ENCODE peak calls at places on chromosomes 7 and 10, in seven cellular contexts. W, P, A, S, M, Y and Q are unnamed samples.

GRCh38 chr7:87810130-87810529 is 66.0 kb downstream of the SLC25A40 start:
- DNase-seq in W (no peak), P (peak), A (no peak), S (no peak), M (no peak), Y (no peak), Q (no peak)

GRCh38 chr7:95553939-95554338 is 42.4 kb downstream of the PDK4 start:
- DNase-seq in W (no peak), P (no peak), A (no peak), S (no peak), M (no peak), Y (no peak), Q (no peak)

GRCh38 chr10:9786101-9786500 is 1231.6 kb upstream of the CELF2 start:
- DNase-seq in W (peak), P (no peak), A (no peak), S (no peak), M (no peak), Y (no peak), Q (peak)

GRCh38 chr7:42475082-42475481 is 238.1 kb upstream of the GLI3 start:
- DNase-seq in W (no peak), P (no peak), A (no peak), S (no peak), M (no peak), Y (no peak), Q (no peak)

GRCh38 chr7:37234928-37235327 is 213.7 kb downstream of the ELMO1 start:
- DNase-seq in W (no peak), P (peak), A (no peak), S (no peak), M (no peak), Y (no peak), Q (peak)

GRCh38 chr7:122261442-122261841 is 43.1 kb downstream of the FEZF1 start:
- DNase-seq in W (no peak), P (no peak), A (no peak), S (no peak), M (no peak), Y (no peak), Q (no peak)

GRCh38 chr10:35011771-35012191 is 78.4 kb downstream of the CUL2 start:
- DNase-seq in W (peak), P (no peak), A (no peak), S (no peak), M (no peak), Y (no peak), Q (no peak)

GRCh38 chr7:100122067-100122466 is 2.6 kb downstream of the CNPY4 start:
- DNase-seq in W (no peak), P (no peak), A (no peak), S (no peak), M (no peak), Y (no peak), Q (no peak)

GRCh38 chr7:55641273-55641691 is 69.0 kb upstream of the VOPP1 start:
- DNase-seq in W (peak), P (peak), A (no peak), S (peak), M (no peak), Y (peak), Q (peak)

GRCh38 chr10:31188792-31189406 is 130.1 kb upstream of the ZEB1 start:
- DNase-seq in W (peak), P (no peak), A (no peak), S (no peak), M (no peak), Y (no peak), Q (peak)

GRCh38 chr10:130771491-130771890 is 540.0 kb downstream of the TCERG1L start:
- DNase-seq in W (no peak), P (peak), A (peak), S (no peak), M (no peak), Y (no peak), Q (no peak)

GRCh38 chr7:46239856-46240255 is 318.8 kb upstream of the IGFBP3 start:
- DNase-seq in W (peak), P (no peak), A (no peak), S (no peak), M (no peak), Y (no peak), Q (peak)

GRCh38 chr10:126247454-126247975 is 140.8 kb downstream of the ADAM12 start:
- DNase-seq in W (peak), P (no peak), A (no peak), S (peak), M (peak), Y (peak), Q (peak)

GRCh38 chr10:118583611-118584010 is 11.8 kb downstream of the PRLHR start:
- DNase-seq in W (no peak), P (no peak), A (no peak), S (no peak), M (no peak), Y (no peak), Q (peak)

GRCh38 chr7:70316745-70317144 is 718.5 kb downstream of the AUTS2 start:
- DNase-seq in W (no peak), P (no peak), A (no peak), S (no peak), M (no peak), Y (no peak), Q (no peak)

GRCh38 chr7:94045566-94045965 is 41.4 kb upstream of the BET1 start:
- DNase-seq in W (no peak), P (no peak), A (no peak), S (no peak), M (no peak), Y (no peak), Q (no peak)

GRCh38 chr7:120743128-120743527 is 114.8 kb downstream of the TSPAN12 start:
- DNase-seq in W (no peak), P (no peak), A (no peak), S (no peak), M (no peak), Y (no peak), Q (no peak)

GRCh38 chr10:112235141-112235540 is 48.1 kb upstream of the TECTB start:
- DNase-seq in W (no peak), P (no peak), A (no peak), S (no peak), M (no peak), Y (no peak), Q (no peak)

GRCh38 chr10:84706431-84706830 is 378.0 kb downstream of the CCSER2 start:
- DNase-seq in W (no peak), P (no peak), A (no peak), S (no peak), M (no peak), Y (no peak), Q (no peak)

GRCh38 chr7:129110575-129111376 is 33.7 kb upstream of the TSPAN33 start:
- DNase-seq in W (no peak), P (peak), A (no peak), S (peak), M (no peak), Y (no peak), Q (no peak)

GRCh38 chr7:88073625-88074024 is 139.6 kb downstream of the ADAM22 start:
- DNase-seq in W (no peak), P (no peak), A (no peak), S (no peak), M (no peak), Y (no peak), Q (no peak)

GRCh38 chr7:5070206-5070605 is 24.5 kb downstream of the RBAK start:
- DNase-seq in W (no peak), P (no peak), A (no peak), S (no peak), M (no peak), Y (no peak), Q (no peak)

GRCh38 chr7:102410918-102411317 is 14.8 kb downstream of the PRKRIP1 start:
- DNase-seq in W (no peak), P (no peak), A (no peak), S (no peak), M (no peak), Y (no peak), Q (no peak)

GRCh38 chr10:69088801-69089501 is 1.0 kb downstream of the SRGN start:
- DNase-seq in W (peak), P (no peak), A (no peak), S (no peak), M (no peak), Y (no peak), Q (no peak)

GRCh38 chr10:11895108-11895466 is 71.9 kb downstream of the PROSER2 start:
- DNase-seq in W (no peak), P (no peak), A (no peak), S (no peak), M (no peak), Y (no peak), Q (no peak)

GRCh38 chr10:119022846-119023552 is 6.5 kb upstream of the NANOS1 start:
- DNase-seq in W (peak), P (no peak), A (no peak), S (no peak), M (no peak), Y (no peak), Q (peak)

GRCh38 chr10:35639651-35640311 is 2.3 kb downstream of the FZD8 start:
- DNase-seq in W (peak), P (peak), A (peak), S (peak), M (no peak), Y (no peak), Q (no peak)

GRCh38 chr10:79229830-79230562 is 117.3 kb upstream of the PPIF start:
- DNase-seq in W (peak), P (peak), A (no peak), S (no peak), M (no peak), Y (no peak), Q (no peak)

GRCh38 chr10:45470098-45471012 is 96.3 kb downstream of the ALOX5 start:
- DNase-seq in W (peak), P (no peak), A (no peak), S (no peak), M (no peak), Y (no peak), Q (no peak)

GRCh38 chr10:119314061-119314460 is 106.7 kb downstream of the GRK5 start:
- DNase-seq in W (no peak), P (no peak), A (no peak), S (no peak), M (no peak), Y (no peak), Q (no peak)

GRCh38 chr7:3461923-3462322 is 160.9 kb downstream of the SDK1 start:
- DNase-seq in W (no peak), P (no peak), A (no peak), S (no peak), M (no peak), Y (no peak), Q (no peak)

GRCh38 chr10:133544506-133544905 is 17.3 kb downstream of the CYP2E1 start:
- DNase-seq in W (no peak), P (no peak), A (no peak), S (no peak), M (no peak), Y (no peak), Q (no peak)

GRCh38 chr7:23685770-23686169 is 5.8 kb downstream of the FAM221A start:
- DNase-seq in W (peak), P (no peak), A (no peak), S (no peak), M (no peak), Y (no peak), Q (no peak)

GRCh38 chr7:23680417-23681405 is 712 bp downstream of the FAM221A start:
- DNase-seq in W (peak), P (peak), A (peak), S (peak), M (no peak), Y (peak), Q (peak)

GRCh38 chr7:23679898-23680416 is at the start of gene FAM221A:
- DNase-seq in W (peak), P (peak), A (peak), S (peak), M (peak), Y (peak), Q (peak)
- H3K4me3 ChIP-seq in W (peak), P (peak), A (peak), S (peak), M (peak), Y (peak), Q (peak)

GRCh38 chr7:132250480-132251326 is 325.6 kb downstream of the PLXNA4 start:
- DNase-seq in W (no peak), P (peak), A (no peak), S (no peak), M (no peak), Y (no peak), Q (no peak)

GRCh38 chr7:132248841-132249590 is 327.3 kb downstream of the PLXNA4 start:
- DNase-seq in W (no peak), P (no peak), A (no peak), S (no peak), M (no peak), Y (no peak), Q (no peak)

GRCh38 chr7:132251327-132251659 is 325.0 kb downstream of the PLXNA4 start:
- DNase-seq in W (no peak), P (peak), A (peak), S (no peak), M (peak), Y (no peak), Q (no peak)

GRCh38 chr7:132247995-132248618 is 328.2 kb downstream of the PLXNA4 start:
- DNase-seq in W (no peak), P (no peak), A (no peak), S (no peak), M (no peak), Y (no peak), Q (no peak)

DNA sequence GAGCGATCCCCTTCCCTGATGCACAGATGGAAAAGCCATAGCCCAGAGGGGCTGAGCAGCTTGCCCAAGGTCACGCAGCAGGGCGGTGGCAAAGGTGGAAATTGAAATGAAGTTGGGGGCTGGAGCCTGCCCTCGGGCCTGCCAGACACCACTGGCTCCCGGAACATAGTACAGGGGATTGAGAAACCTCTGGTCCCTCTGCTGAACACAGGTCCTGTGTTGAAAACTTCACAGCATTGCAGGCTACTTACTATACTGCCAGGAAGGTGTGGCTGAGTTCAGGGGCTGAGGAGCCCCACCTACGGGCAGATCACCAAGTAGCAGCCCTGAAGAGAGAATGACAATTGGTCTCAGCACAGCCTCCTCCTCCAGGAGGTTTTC is 326.7 kb downstream of the PLXNA4 start:
- DNase-seq in W (no peak), P (peak), A (no peak), S (no peak), M (no peak), Y (peak), Q (no peak)
- TF ChIP-seq CTCF in W (no peak), P (peak), A (no peak), S (no peak), M (no peak), Y (peak), Q (peak)

GRCh38 chr10:129470103-129470851 is 3.2 kb downstream of the MGMT start:
- DNase-seq in W (no peak), P (no peak), A (no peak), S (no peak), M (no peak), Y (no peak), Q (no peak)

GRCh38 chr10:129465796-129466702 is 992 bp upstream of the MGMT start:
- DNase-seq in W (no peak), P (no peak), A (no peak), S (no peak), M (no peak), Y (no peak), Q (no peak)

GRCh38 chr10:129466703-129467345 is at the start of gene MGMT:
- DNase-seq in W (peak), P (peak), A (peak), S (peak), M (peak), Y (peak), Q (peak)

GRCh38 chr10:129467346-129468119 is 492 bp downstream of the MGMT start:
- DNase-seq in W (peak), P (no peak), A (peak), S (no peak), M (no peak), Y (no peak), Q (peak)

GRCh38 chr10:129468187-129468586 is 1.1 kb downstream of the MGMT start:
- DNase-seq in W (no peak), P (no peak), A (no peak), S (no peak), M (no peak), Y (no peak), Q (no peak)
- H3K4me3 ChIP-seq in W (no peak), P (no peak), A (no peak), S (no peak), M (no peak), Y (no peak), Q (no peak)

GRCh38 chr10:20955355-20955893 is 58.3 kb upstream of the NEBL start:
- DNase-seq in W (no peak), P (peak), A (no peak), S (no peak), M (no peak), Y (no peak), Q (peak)

GRCh38 chr10:20957744-20958143 is 60.6 kb upstream of the NEBL start:
- DNase-seq in W (no peak), P (no peak), A (no peak), S (no peak), M (no peak), Y (no peak), Q (no peak)

GRCh38 chr10:20953120-20953519 is 56.0 kb upstream of the NEBL start:
- DNase-seq in W (no peak), P (no peak), A (no peak), S (no peak), M (no peak), Y (no peak), Q (no peak)

GRCh38 chr10:20956843-20957242 is 59.7 kb upstream of the NEBL start:
- DNase-seq in W (no peak), P (no peak), A (no peak), S (no peak), M (no peak), Y (no peak), Q (no peak)

GRCh38 chr10:20954519-20954918 is 57.4 kb upstream of the NEBL start:
- DNase-seq in W (no peak), P (peak), A (no peak), S (no peak), M (no peak), Y (peak), Q (no peak)
- TF ChIP-seq CTCF in W (no peak), P (no peak), A (no peak), S (no peak), M (no peak), Y (no peak), Q (no peak)

DNA sequence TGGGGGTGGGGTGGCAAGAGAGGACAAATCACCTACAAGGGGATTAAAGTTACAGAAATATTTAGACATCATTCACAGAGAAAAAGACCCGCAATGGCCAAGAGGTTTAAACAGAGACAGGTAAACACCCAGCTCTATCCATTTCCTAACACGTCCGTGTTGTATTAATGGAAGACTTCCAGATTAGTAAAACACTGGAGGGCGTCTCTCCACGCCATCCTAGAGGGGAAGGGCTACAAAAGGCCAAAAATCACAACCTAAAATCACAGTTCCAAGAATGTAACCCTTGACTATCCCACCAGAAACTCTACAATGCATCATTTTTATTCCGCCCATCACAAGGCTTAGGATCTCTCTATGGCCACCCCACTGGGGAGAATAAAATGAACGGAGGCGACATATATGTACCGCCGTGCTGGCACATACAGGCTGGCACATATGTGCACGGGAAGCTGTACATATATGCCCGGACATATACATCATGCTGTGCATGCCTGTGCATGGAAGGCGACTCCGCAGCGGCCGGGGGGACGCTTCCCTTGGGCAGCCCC is 758 bp downstream of the PCLO start:
- DNase-seq in W (no peak), P (peak), A (no peak), S (no peak), M (no peak), Y (no peak), Q (no peak)
- H3K4me3 ChIP-seq in W (no peak), P (peak), A (peak), S (no peak), M (peak), Y (peak), Q (peak)

DNA sequence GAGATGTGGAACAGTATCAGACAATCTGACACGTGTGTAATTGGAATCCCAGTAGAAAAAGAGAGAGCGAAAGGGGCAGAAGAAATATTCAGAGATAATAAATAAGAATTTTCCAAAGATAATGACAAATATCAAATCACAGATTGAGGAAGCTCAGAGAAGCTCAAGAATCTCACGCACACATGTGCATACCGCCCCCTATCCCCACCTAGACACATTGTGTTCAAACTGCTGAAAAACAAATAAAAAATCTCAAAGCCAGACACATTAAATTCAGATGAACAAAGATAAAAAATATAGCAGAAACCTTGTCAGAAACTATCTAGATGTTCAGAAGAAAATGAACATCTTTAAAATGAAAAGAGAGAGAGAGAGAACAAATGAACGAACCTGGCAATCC is 17.2 kb downstream of the SFR1 start:
- DNase-seq in W (no peak), P (peak), A (no peak), S (no peak), M (no peak), Y (no peak), Q (no peak)
- TF ChIP-seq CTCF in W (no peak), P (peak), A (no peak), S (no peak), M (peak), Y (peak), Q (peak)

GRCh38 chr7:156642306-156643045 is 1.9 kb downstream of the RNF32 start:
- DNase-seq in W (no peak), P (no peak), A (no peak), S (no peak), M (no peak), Y (no peak), Q (no peak)

GRCh38 chr7:156638443-156639077 is 2.0 kb upstream of the RNF32 start:
- DNase-seq in W (no peak), P (no peak), A (no peak), S (no peak), M (no peak), Y (no peak), Q (no peak)

GRCh38 chr7:156640257-156640948 is at the start of gene RNF32:
- DNase-seq in W (peak), P (peak), A (peak), S (peak), M (peak), Y (peak), Q (peak)

GRCh38 chr7:156640949-156641485 is 443 bp downstream of the RNF32 start:
- DNase-seq in W (peak), P (no peak), A (no peak), S (peak), M (no peak), Y (no peak), Q (peak)

GRCh38 chr7:156639426-156640256 is 933 bp upstream of the RNF32 start:
- DNase-seq in W (no peak), P (peak), A (peak), S (peak), M (no peak), Y (no peak), Q (peak)
- H3K4me3 ChIP-seq in W (peak), P (peak), A (peak), S (no peak), M (peak), Y (peak), Q (peak)

GRCh38 chr7:147861945-147862344 is 728.6 kb upstream of the C7orf33 start:
- DNase-seq in W (no peak), P (no peak), A (no peak), S (no peak), M (no peak), Y (no peak), Q (no peak)
- TF ChIP-seq CTCF in W (no peak), P (no peak), A (no peak), S (no peak), M (no peak), Y (no peak), Q (no peak)